ENCODE peak calls at places on chromosomes 3 and 15, in seven cellular contexts. One of them, this sample, is unnamed. For H3K36me3, the result is how much of the 10 kb centered on the place peaks cover.

GRCh38 chr3:154275965-154276364 is 48.3 kb downstream of the DHX36 start:
- DNase-seq in tibial artery: no peak
- DNase-seq in bronchial epithelial cell: no peak
- DNase-seq in adrenal gland: no peak
- DNase-seq in HepG2: no peak
- DNase-seq in MM.1S: no peak
- DNase-seq in brain microvascular endothelial cell: no peak
- DNase-seq in this sample: no peak

GRCh38 chr15:68352401-68353062 is 75.0 kb downstream of the FEM1B start:
- DNase-seq in tibial artery: peak
- DNase-seq in adrenal gland: peak
- DNase-seq in HepG2: no peak
- DNase-seq in MM.1S: no peak
- DNase-seq in bronchial epithelial cell: peak
- DNase-seq in brain microvascular endothelial cell: peak
- DNase-seq in this sample: no peak

GRCh38 chr15:95968856-95969255 is 361.6 kb upstream of the NR2F2 start:
- DNase-seq in MM.1S: no peak
- DNase-seq in brain microvascular endothelial cell: no peak
- DNase-seq in bronchial epithelial cell: no peak
- DNase-seq in adrenal gland: no peak
- DNase-seq in tibial artery: no peak
- DNase-seq in HepG2: no peak
- DNase-seq in this sample: no peak

GRCh38 chr3:14424711-14425573 is 22.5 kb downstream of the SLC6A6 start:
- DNase-seq in HepG2: no peak
- DNase-seq in bronchial epithelial cell: no peak
- DNase-seq in adrenal gland: no peak
- DNase-seq in tibial artery: no peak
- DNase-seq in brain microvascular endothelial cell: no peak
- DNase-seq in MM.1S: no peak
- DNase-seq in this sample: no peak

GRCh38 chr3:73072634-73073033 is 11.2 kb downstream of the EBLN2 start:
- DNase-seq in MM.1S: no peak
- DNase-seq in HepG2: no peak
- DNase-seq in adrenal gland: no peak
- DNase-seq in bronchial epithelial cell: no peak
- DNase-seq in tibial artery: no peak
- DNase-seq in brain microvascular endothelial cell: no peak
- DNase-seq in this sample: no peak

GRCh38 chr15:25705430-25706115 is 157.6 kb downstream of the ATP10A start:
- DNase-seq in adrenal gland: no peak
- DNase-seq in HepG2: no peak
- DNase-seq in MM.1S: no peak
- DNase-seq in bronchial epithelial cell: no peak
- DNase-seq in brain microvascular endothelial cell: no peak
- DNase-seq in tibial artery: peak
- DNase-seq in this sample: no peak

GRCh38 chr3:22982981-22983582 is 220.0 kb upstream of the UBE2E2 start:
- DNase-seq in HepG2: no peak
- DNase-seq in brain microvascular endothelial cell: no peak
- DNase-seq in adrenal gland: no peak
- DNase-seq in MM.1S: no peak
- DNase-seq in tibial artery: no peak
- DNase-seq in bronchial epithelial cell: no peak
- DNase-seq in this sample: no peak

GRCh38 chr3:24271228-24271627 is 223.4 kb downstream of the THRB start:
- DNase-seq in adrenal gland: no peak
- DNase-seq in tibial artery: no peak
- DNase-seq in MM.1S: no peak
- DNase-seq in HepG2: no peak
- DNase-seq in bronchial epithelial cell: no peak
- DNase-seq in brain microvascular endothelial cell: no peak
- DNase-seq in this sample: no peak

GRCh38 chr3:9966841-9967240 is 14.6 kb upstream of the PRRT3 start:
- DNase-seq in HepG2: no peak
- DNase-seq in tibial artery: no peak
- DNase-seq in bronchial epithelial cell: no peak
- DNase-seq in adrenal gland: no peak
- DNase-seq in MM.1S: no peak
- DNase-seq in brain microvascular endothelial cell: no peak
- DNase-seq in this sample: no peak

GRCh38 chr3:174330303-174330702 is 528.8 kb upstream of the NAALADL2 start:
- DNase-seq in HepG2: no peak
- DNase-seq in MM.1S: no peak
- DNase-seq in tibial artery: no peak
- DNase-seq in brain microvascular endothelial cell: peak
- DNase-seq in bronchial epithelial cell: peak
- DNase-seq in adrenal gland: no peak
- DNase-seq in this sample: no peak

GRCh38 chr3:134600685-134601502 is 49.9 kb downstream of the KY start:
- DNase-seq in MM.1S: peak
- DNase-seq in tibial artery: no peak
- DNase-seq in bronchial epithelial cell: peak
- DNase-seq in adrenal gland: peak
- DNase-seq in brain microvascular endothelial cell: peak
- DNase-seq in HepG2: peak
- DNase-seq in this sample: peak

GRCh38 chr3:76646921-76647562 is 392.9 kb upstream of the ROBO2 start:
- DNase-seq in MM.1S: no peak
- DNase-seq in adrenal gland: no peak
- DNase-seq in bronchial epithelial cell: no peak
- DNase-seq in HepG2: peak
- DNase-seq in tibial artery: no peak
- DNase-seq in brain microvascular endothelial cell: no peak
- DNase-seq in this sample: no peak

GRCh38 chr3:13570391-13571194 is 21.7 kb downstream of the FBLN2 start:
- DNase-seq in brain microvascular endothelial cell: no peak
- DNase-seq in MM.1S: no peak
- DNase-seq in bronchial epithelial cell: no peak
- DNase-seq in HepG2: no peak
- DNase-seq in tibial artery: no peak
- DNase-seq in adrenal gland: no peak
- DNase-seq in this sample: no peak

GRCh38 chr3:34386309-34386708 is 587.9 kb downstream of the PDCD6IP start:
- DNase-seq in tibial artery: no peak
- DNase-seq in adrenal gland: no peak
- DNase-seq in HepG2: no peak
- DNase-seq in brain microvascular endothelial cell: no peak
- DNase-seq in MM.1S: no peak
- DNase-seq in bronchial epithelial cell: no peak
- DNase-seq in this sample: no peak

GRCh38 chr15:81284256-81285031 is 39.5 kb downstream of the STARD5 start:
- DNase-seq in bronchial epithelial cell: no peak
- DNase-seq in MM.1S: peak
- DNase-seq in brain microvascular endothelial cell: no peak
- DNase-seq in HepG2: no peak
- DNase-seq in tibial artery: peak
- DNase-seq in adrenal gland: peak
- DNase-seq in this sample: no peak

GRCh38 chr3:190301591-190301990 is 20.7 kb downstream of the CLDN1 start:
- DNase-seq in MM.1S: no peak
- DNase-seq in HepG2: no peak
- DNase-seq in brain microvascular endothelial cell: no peak
- DNase-seq in tibial artery: no peak
- DNase-seq in adrenal gland: no peak
- DNase-seq in bronchial epithelial cell: peak
- DNase-seq in this sample: no peak

GRCh38 chr3:38401563-38401962 is 52.1 kb upstream of the ACVR2B start:
- DNase-seq in MM.1S: no peak
- DNase-seq in bronchial epithelial cell: no peak
- DNase-seq in tibial artery: no peak
- DNase-seq in HepG2: no peak
- DNase-seq in adrenal gland: no peak
- DNase-seq in brain microvascular endothelial cell: no peak
- DNase-seq in this sample: no peak

GRCh38 chr3:42369304-42369703 is 41.1 kb downstream of the LYZL4 start:
- DNase-seq in tibial artery: no peak
- DNase-seq in bronchial epithelial cell: no peak
- DNase-seq in HepG2: no peak
- DNase-seq in MM.1S: no peak
- DNase-seq in brain microvascular endothelial cell: peak
- DNase-seq in adrenal gland: peak
- DNase-seq in this sample: no peak

GRCh38 chr3:11322931-11323330 is 50.7 kb downstream of the ATG7 start:
- DNase-seq in MM.1S: no peak
- DNase-seq in brain microvascular endothelial cell: no peak
- DNase-seq in HepG2: no peak
- DNase-seq in bronchial epithelial cell: no peak
- DNase-seq in tibial artery: no peak
- DNase-seq in adrenal gland: no peak
- DNase-seq in this sample: no peak

GRCh38 chr15:65040461-65040860 is 4.7 kb upstream of the SLC51B start:
- DNase-seq in bronchial epithelial cell: peak
- DNase-seq in HepG2: no peak
- DNase-seq in brain microvascular endothelial cell: no peak
- DNase-seq in adrenal gland: no peak
- DNase-seq in MM.1S: no peak
- DNase-seq in tibial artery: no peak
- DNase-seq in this sample: no peak

GRCh38 chr3:32018723-32019564 is 37.4 kb downstream of the ZNF860 start:
- DNase-seq in MM.1S: peak
- DNase-seq in adrenal gland: no peak
- DNase-seq in HepG2: peak
- DNase-seq in tibial artery: no peak
- DNase-seq in brain microvascular endothelial cell: peak
- DNase-seq in bronchial epithelial cell: peak
- DNase-seq in this sample: peak

GRCh38 chr3:123130079-123130726 is 63.4 kb downstream of the PDIA5 start:
- DNase-seq in brain microvascular endothelial cell: no peak
- DNase-seq in adrenal gland: no peak
- DNase-seq in MM.1S: no peak
- DNase-seq in tibial artery: no peak
- DNase-seq in bronchial epithelial cell: no peak
- DNase-seq in HepG2: no peak
- DNase-seq in this sample: peak

GRCh38 chr3:123129532-123129931 is 62.7 kb downstream of the PDIA5 start:
- DNase-seq in HepG2: no peak
- DNase-seq in tibial artery: no peak
- DNase-seq in adrenal gland: no peak
- DNase-seq in bronchial epithelial cell: no peak
- DNase-seq in brain microvascular endothelial cell: no peak
- DNase-seq in MM.1S: no peak
- DNase-seq in this sample: no peak

GRCh38 chr3:123137001-123137400 is 64.7 kb upstream of the SEC22A start:
- DNase-seq in MM.1S: no peak
- DNase-seq in tibial artery: no peak
- DNase-seq in adrenal gland: no peak
- DNase-seq in HepG2: no peak
- DNase-seq in bronchial epithelial cell: no peak
- DNase-seq in brain microvascular endothelial cell: no peak
- DNase-seq in this sample: no peak

GRCh38 chr3:123138819-123139517 is 62.8 kb upstream of the SEC22A start:
- DNase-seq in bronchial epithelial cell: no peak
- DNase-seq in adrenal gland: no peak
- DNase-seq in tibial artery: no peak
- DNase-seq in HepG2: no peak
- DNase-seq in brain microvascular endothelial cell: no peak
- DNase-seq in MM.1S: no peak
- DNase-seq in this sample: no peak

DNA sequence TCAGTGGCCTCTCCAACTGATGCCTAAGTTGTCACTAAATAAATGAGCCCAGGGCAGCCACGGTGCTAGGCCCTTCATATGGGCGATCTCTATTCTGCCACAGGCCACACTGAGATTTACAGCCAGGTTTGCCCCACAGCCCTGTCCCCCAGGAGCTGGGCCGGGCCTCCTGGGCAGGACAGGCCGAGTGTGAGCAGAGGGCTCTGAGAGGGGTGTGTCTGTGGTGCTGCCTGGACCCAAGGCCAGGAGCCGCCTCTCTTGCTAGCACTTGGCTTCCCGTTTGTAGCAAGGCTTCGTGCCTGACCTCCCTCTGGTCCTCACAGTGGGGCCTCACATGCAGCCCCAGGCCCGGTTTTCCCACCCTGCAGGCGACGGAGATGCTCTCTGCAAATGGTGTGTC is 67.1 kb upstream of the SEC22A start:
- DNase-seq in HepG2: no peak
- DNase-seq in adrenal gland: no peak
- DNase-seq in MM.1S: no peak
- DNase-seq in tibial artery: no peak
- DNase-seq in bronchial epithelial cell: no peak
- DNase-seq in brain microvascular endothelial cell: no peak
- DNase-seq in this sample: no peak
- H3K36me3 ChIP-seq in HepG2: half or more
- H3K36me3 ChIP-seq in adrenal gland: under half
- H3K36me3 ChIP-seq in MM.1S: under half
- H3K36me3 ChIP-seq in tibial artery: under half
- H3K36me3 ChIP-seq in bronchial epithelial cell: under half
- H3K36me3 ChIP-seq in brain microvascular endothelial cell: half or more
- H3K36me3 ChIP-seq in this sample: under half

DNA sequence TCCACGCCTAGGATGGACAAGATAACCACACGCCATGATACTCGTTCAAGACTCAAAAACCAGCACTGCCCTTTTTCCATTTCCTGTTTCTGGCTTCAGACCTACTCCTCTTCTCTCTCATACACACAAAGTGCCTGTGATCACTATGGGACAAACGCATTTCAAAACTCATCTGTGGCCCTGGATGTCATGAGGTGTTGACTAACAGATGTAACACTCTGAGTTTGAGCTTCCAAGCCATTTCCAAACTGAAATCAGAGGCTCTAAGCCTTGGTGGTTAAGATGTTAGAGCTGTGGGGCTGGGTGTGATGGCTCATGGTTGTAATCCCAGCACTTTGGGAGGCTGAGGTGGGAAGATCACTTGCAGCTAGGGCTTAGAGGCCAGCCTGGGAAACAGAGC is 55.7 kb upstream of the LMOD3 start:
- DNase-seq in HepG2: no peak
- DNase-seq in bronchial epithelial cell: no peak
- DNase-seq in brain microvascular endothelial cell: no peak
- DNase-seq in tibial artery: no peak
- DNase-seq in adrenal gland: no peak
- DNase-seq in MM.1S: no peak
- DNase-seq in this sample: no peak
- H3K36me3 ChIP-seq in HepG2: under half
- H3K36me3 ChIP-seq in bronchial epithelial cell: under half
- H3K36me3 ChIP-seq in brain microvascular endothelial cell: under half
- H3K36me3 ChIP-seq in tibial artery: under half
- H3K36me3 ChIP-seq in adrenal gland: under half
- H3K36me3 ChIP-seq in MM.1S: under half
- H3K36me3 ChIP-seq in this sample: under half

DNA sequence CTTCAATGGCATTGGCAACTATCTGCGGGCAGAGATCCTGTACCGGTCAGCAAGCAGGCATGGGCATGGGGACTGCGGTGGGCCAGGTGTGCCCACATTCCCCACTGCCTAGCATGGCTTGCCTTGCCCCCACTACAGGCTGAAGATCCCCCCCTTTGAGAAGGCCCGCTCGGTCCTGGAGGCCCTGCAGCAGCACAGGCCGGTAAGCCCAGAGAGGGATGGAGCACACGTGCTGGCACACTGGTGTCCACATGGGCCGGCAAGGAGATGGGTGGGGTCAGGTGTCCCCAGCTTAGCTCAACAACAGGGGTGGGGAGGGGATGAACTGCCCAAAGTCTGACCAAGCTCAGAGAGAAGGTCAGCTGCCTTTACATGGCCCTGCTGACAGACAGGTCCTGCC is 5.3 kb downstream of the NEIL1 start:
- DNase-seq in tibial artery: no peak
- DNase-seq in adrenal gland: no peak
- DNase-seq in bronchial epithelial cell: no peak
- DNase-seq in HepG2: no peak
- DNase-seq in brain microvascular endothelial cell: no peak
- DNase-seq in MM.1S: no peak
- DNase-seq in this sample: no peak
- H3K36me3 ChIP-seq in tibial artery: under half
- H3K36me3 ChIP-seq in adrenal gland: under half
- H3K36me3 ChIP-seq in bronchial epithelial cell: under half
- H3K36me3 ChIP-seq in HepG2: under half
- H3K36me3 ChIP-seq in brain microvascular endothelial cell: under half
- H3K36me3 ChIP-seq in MM.1S: under half
- H3K36me3 ChIP-seq in this sample: under half

GRCh38 chr3:48979451-48979850 is 10.6 kb upstream of the P4HTM start:
- DNase-seq in MM.1S: no peak
- DNase-seq in brain microvascular endothelial cell: no peak
- DNase-seq in HepG2: no peak
- DNase-seq in tibial artery: no peak
- DNase-seq in bronchial epithelial cell: no peak
- DNase-seq in adrenal gland: no peak
- DNase-seq in this sample: no peak
- H3K36me3 ChIP-seq in MM.1S: under half
- H3K36me3 ChIP-seq in brain microvascular endothelial cell: half or more
- H3K36me3 ChIP-seq in HepG2: half or more
- H3K36me3 ChIP-seq in tibial artery: half or more
- H3K36me3 ChIP-seq in bronchial epithelial cell: under half
- H3K36me3 ChIP-seq in adrenal gland: half or more
- H3K36me3 ChIP-seq in this sample: under half

This sample was measured in Caco-2.